ENCODE peak calls at places on chromosomes 16 and 17, in eight cellular contexts. D, T, V, K, O, L, C and U are unnamed samples.

GRCh38 chr17:82446124-82446523 is 4.4 kb downstream of the CYBC1 start:
- DNase-seq in D (no peak), T (no peak), V (no peak), K (no peak), O (no peak), L (no peak), C (no peak), U (no peak)

GRCh38 chr17:67687541-67687940 is 30.2 kb upstream of the NOL11 start:
- DNase-seq in D (no peak), T (no peak), V (no peak), K (no peak), O (no peak), L (no peak), C (no peak), U (no peak)

GRCh38 chr16:30555848-30556473 is 2.2 kb downstream of the ZNF764 start:
- DNase-seq in D (no peak), T (no peak), V (no peak), K (no peak), O (no peak), L (no peak), C (no peak), U (no peak)

GRCh38 chr16:28003021-28003865 is 60.3 kb downstream of the GSG1L start:
- DNase-seq in D (no peak), T (no peak), V (no peak), K (no peak), O (no peak), L (no peak), C (no peak), U (no peak)

GRCh38 chr17:74863420-74864296 is 4.0 kb upstream of the GRIN2C start:
- DNase-seq in D (no peak), T (no peak), V (no peak), K (no peak), O (no peak), L (no peak), C (no peak), U (no peak)

GRCh38 chr16:1422076-1422475 is 1.5 kb upstream of the UQCC4 start:
- DNase-seq in D (no peak), T (no peak), V (no peak), K (no peak), O (no peak), L (no peak), C (no peak), U (no peak)

GRCh38 chr17:45018514-45019176 is 32.8 kb downstream of the DCAKD start:
- DNase-seq in D (peak), T (no peak), V (no peak), K (peak), O (no peak), L (no peak), C (no peak), U (no peak)

GRCh38 chr17:35243459-35244204 is 760 bp downstream of the SLFN5 start:
- DNase-seq in D (no peak), T (peak), V (peak), K (peak), O (peak), L (no peak), C (peak), U (no peak)

GRCh38 chr17:44628234-44629188 is 27.8 kb upstream of the MEIOC start:
- DNase-seq in D (no peak), T (no peak), V (no peak), K (no peak), O (peak), L (no peak), C (no peak), U (no peak)

GRCh38 chr17:19719365-19720209 is 3.2 kb upstream of the SLC47A2 start:
- DNase-seq in D (no peak), T (no peak), V (no peak), K (no peak), O (no peak), L (no peak), C (peak), U (no peak)

GRCh38 chr17:31412511-31412910 is 21.0 kb downstream of the RAB11FIP4 start:
- DNase-seq in D (no peak), T (no peak), V (no peak), K (no peak), O (peak), L (no peak), C (no peak), U (no peak)

GRCh38 chr16:88785106-88785924 is at the start of gene PIEZO1:
- DNase-seq in D (peak), T (peak), V (peak), K (no peak), O (peak), L (peak), C (peak), U (peak)

GRCh38 chr16:60414617-60415016 is 1621.6 kb downstream of the CDH8 start:
- DNase-seq in D (no peak), T (no peak), V (no peak), K (no peak), O (no peak), L (no peak), C (no peak), U (no peak)

GRCh38 chr17:64154321-64155089 is 24.6 kb upstream of the ERN1 start:
- DNase-seq in D (no peak), T (no peak), V (peak), K (no peak), O (no peak), L (no peak), C (no peak), U (no peak)